ENCODE peak calls at places on chromosomes 11 and 22, in nine cellular contexts. L is ovary, K is left lung, T is spleen, O is OCI-LY7, E is lung, M is gastrocnemius medialis, F is PC-9, X is colonic mucosa. S is an unnamed sample. For H3K4me1, the result is how much of the 10 kb centered on the place peaks cover.

GRCh38 chr11:23688835-23689234 is 808.0 kb upstream of the LUZP2 start:
- DNase-seq in L (no peak), K (no peak), T (no peak), O (no peak), E (no peak), M (no peak), F (no peak), X (no peak), S (no peak)

GRCh38 chr22:28773461-28773867 is 969 bp downstream of the CCDC117 start:
- DNase-seq in L (no peak), K (no peak), T (no peak), O (no peak), E (no peak), M (no peak), F (no peak), X (no peak), S (no peak)

GRCh38 chr11:102798012-102798746 is at the start of gene MMP1:
- DNase-seq in L (no peak), K (no peak), T (no peak), O (no peak), E (no peak), M (no peak), F (peak), X (no peak), S (no peak)

GRCh38 chr22:44326549-44326881 is 13.8 kb upstream of the SHISAL1 start:
- DNase-seq in L (no peak), K (no peak), T (no peak), O (no peak), E (no peak), M (no peak), F (no peak), X (no peak), S (no peak)

GRCh38 chr11:13962562-13963168 is at the start of gene SPON1:
- DNase-seq in L (peak), K (peak), T (peak), O (no peak), E (peak), M (no peak), F (no peak), X (peak), S (no peak)

GRCh38 chr22:35961480-35961902 is 67.1 kb downstream of the RBFOX2 start:
- DNase-seq in L (no peak), K (peak), T (no peak), O (no peak), E (peak), M (no peak), F (no peak), X (no peak), S (no peak)

GRCh38 chr11:3196161-3197043 is 22.2 kb downstream of the MRGPRG start:
- DNase-seq in L (no peak), K (no peak), T (peak), O (no peak), E (no peak), M (no peak), F (no peak), X (no peak), S (no peak)

GRCh38 chr22:30422481-30423295 is 2.9 kb upstream of the MTFP1 start:
- DNase-seq in L (peak), K (peak), T (no peak), O (no peak), E (peak), M (peak), F (peak), X (peak), S (peak)

GRCh38 chr11:109818303-109818702 is 274.9 kb upstream of the ZC3H12C start:
- DNase-seq in L (no peak), K (no peak), T (no peak), O (no peak), E (no peak), M (no peak), F (peak), X (no peak), S (no peak)

GRCh38 chr11:115585361-115586024 is 81.3 kb upstream of the CADM1 start:
- DNase-seq in L (no peak), K (no peak), T (no peak), O (no peak), E (no peak), M (no peak), F (no peak), X (no peak), S (no peak)

GRCh38 chr22:48984639-48985038 is 843.0 kb downstream of the BRD1 start:
- DNase-seq in L (no peak), K (no peak), T (no peak), O (no peak), E (no peak), M (no peak), F (no peak), X (no peak), S (no peak)

GRCh38 chr11:79262221-79262620 is 178.6 kb downstream of the TENM4 start:
- DNase-seq in L (no peak), K (no peak), T (no peak), O (no peak), E (no peak), M (no peak), F (no peak), X (no peak), S (no peak)

GRCh38 chr11:2794419-2794795 is 91.2 kb downstream of the CDKN1C start:
- DNase-seq in L (peak), K (peak), T (peak), O (no peak), E (no peak), M (peak), F (no peak), X (no peak), S (peak)

GRCh38 chr22:32534252-32535215 is 59.9 kb downstream of the FBXO7 start:
- DNase-seq in L (no peak), K (no peak), T (no peak), O (no peak), E (no peak), M (peak), F (no peak), X (peak), S (no peak)

GRCh38 chr11:128892866-128893565 is 1.9 kb downstream of the KCNJ5 start:
- DNase-seq in L (no peak), K (peak), T (no peak), O (no peak), E (no peak), M (no peak), F (no peak), X (no peak), S (no peak)

GRCh38 chr11:100632970-100633452 is 54.1 kb upstream of the ARHGAP42 start:
- DNase-seq in L (peak), K (peak), T (no peak), O (no peak), E (peak), M (peak), F (no peak), X (peak), S (peak)

GRCh38 chr11:44693654-44694119 is 33.1 kb upstream of the TSPAN18 start:
- DNase-seq in L (no peak), K (no peak), T (peak), O (no peak), E (no peak), M (no peak), F (no peak), X (no peak), S (no peak)

GRCh38 chr11:2097356-2097997 is 41.7 kb downstream of the IGF2 start:
- DNase-seq in L (peak), K (peak), T (peak), O (no peak), E (peak), M (peak), F (no peak), X (peak), S (peak)

GRCh38 chr22:40534379-40535188 is 101.9 kb downstream of the MRTFA start:
- DNase-seq in L (no peak), K (no peak), T (no peak), O (no peak), E (no peak), M (no peak), F (no peak), X (no peak), S (no peak)

GRCh38 chr11:110679323-110679980 is 32.8 kb downstream of the ARHGAP20 start:
- DNase-seq in L (no peak), K (no peak), T (no peak), O (no peak), E (no peak), M (no peak), F (no peak), X (no peak), S (no peak)

GRCh38 chr22:20101638-20102037 is 14.3 kb upstream of the RANBP1 start:
- DNase-seq in L (no peak), K (no peak), T (peak), O (no peak), E (no peak), M (no peak), F (no peak), X (no peak), S (no peak)

GRCh38 chr11:75024068-75024449 is 35.3 kb downstream of the NEU3 start:
- DNase-seq in L (no peak), K (no peak), T (no peak), O (no peak), E (no peak), M (no peak), F (peak), X (no peak), S (no peak)
- TF ChIP-seq CTCF in L (no peak), K (no peak), T (no peak), O (no peak), E (no peak), M (no peak), F (no peak), X (no peak), S (no peak)

GRCh38 chr22:23484651-23485050 is 95.4 kb downstream of the IGLL1 start:
- DNase-seq in L (no peak), K (no peak), T (no peak), O (no peak), E (no peak), M (no peak), F (no peak), X (no peak), S (no peak)
- H3K4me1 ChIP-seq in L (under half), K (under half), T (under half), O (under half), E (under half), M (under half), F (under half), X (under half), S (under half)

GRCh38 chr11:124865902-124866851 is 945 bp downstream of the ROBO3 start:
- DNase-seq in L (peak), K (no peak), T (peak), O (no peak), E (no peak), M (no peak), F (no peak), X (peak), S (peak)
- H3K4me3 ChIP-seq in L (no peak), K (peak), T (peak), O (no peak), E (no peak), M (peak), F (no peak), X (peak), S (peak)

GRCh38 chr11:59207988-59208432 is 4.7 kb downstream of the MPEG1 start:
- DNase-seq in L (peak), K (no peak), T (no peak), O (peak), E (no peak), M (no peak), F (peak), X (no peak), S (no peak)

GRCh38 chr11:59208956-59209355 is 3.8 kb downstream of the MPEG1 start:
- DNase-seq in L (no peak), K (no peak), T (no peak), O (no peak), E (no peak), M (no peak), F (no peak), X (no peak), S (no peak)

GRCh38 chr11:59204736-59205135 is 8.0 kb downstream of the MPEG1 start:
- DNase-seq in L (no peak), K (no peak), T (no peak), O (no peak), E (no peak), M (no peak), F (no peak), X (no peak), S (no peak)

GRCh38 chr11:59206635-59207034 is 6.1 kb downstream of the MPEG1 start:
- DNase-seq in L (no peak), K (no peak), T (no peak), O (peak), E (no peak), M (no peak), F (no peak), X (peak), S (no peak)

GRCh38 chr11:59205664-59206063 is 7.1 kb downstream of the MPEG1 start:
- DNase-seq in L (no peak), K (no peak), T (no peak), O (no peak), E (no peak), M (no peak), F (no peak), X (no peak), S (no peak)
- TF ChIP-seq CTCF in L (no peak), K (no peak), T (no peak), O (no peak), E (no peak), M (no peak), F (no peak), X (no peak), S (no peak)

DNA sequence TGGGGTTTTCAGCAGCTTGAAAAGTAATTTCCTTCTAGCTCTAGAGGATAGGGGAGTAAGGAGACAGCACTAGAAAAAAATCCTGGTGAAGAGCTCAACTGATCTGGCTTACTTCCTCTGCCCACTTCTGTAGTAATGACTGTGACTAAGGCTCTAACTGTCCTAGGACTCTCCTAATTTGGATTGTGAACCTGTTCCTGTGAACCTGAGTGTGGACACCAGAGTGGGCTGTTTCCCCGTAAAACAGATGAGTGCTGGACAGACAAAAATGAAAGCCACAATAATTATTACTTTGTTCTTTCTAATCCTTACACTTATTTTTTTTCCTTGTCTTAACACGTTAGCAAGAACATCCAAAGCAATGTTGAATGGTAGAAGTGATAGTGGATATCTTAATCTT is 154.1 kb downstream of the AASDHPPT start:
- DNase-seq in L (no peak), K (no peak), T (no peak), O (no peak), E (no peak), M (no peak), F (no peak), X (no peak), S (no peak)
- H3K4me1 ChIP-seq in L (under half), K (under half), T (under half), O (under half), E (under half), M (under half), F (under half), X (under half), S (under half)

S was measured in psoas muscle.